ENCODE peak calls at places on chromosomes 5 and 9, in four cellular contexts. R is tibial nerve; O is CD8-positive, alpha-beta T cell; Z is cardiac muscle cell. B is an unnamed sample.

GRCh38 chr5:35063386-35063785 is 15.6 kb upstream of the AGXT2 start:
- DNase-seq in Z (no peak), R (no peak), O (no peak), B (no peak)

GRCh38 chr5:143019157-143019556 is 249.0 kb downstream of the ARHGAP26 start:
- DNase-seq in R (no peak), Z (no peak), O (no peak), B (no peak)

GRCh38 chr5:81140942-81141341 is 92.2 kb upstream of the CKMT2 start:
- DNase-seq in O (no peak), Z (no peak), R (peak; percentile 70), B (no peak)

GRCh38 chr9:129720865-129721545 is 31.8 kb downstream of the PTGES start:
- DNase-seq in R (no peak), O (no peak), Z (no peak), B (no peak)

GRCh38 chr9:2771661-2772060 is 54.4 kb downstream of the KCNV2 start:
- DNase-seq in R (no peak), O (no peak), Z (no peak), B (no peak)

GRCh38 chr9:4622016-4622415 is 40.1 kb upstream of the PLPP6 start:
- DNase-seq in Z (no peak), R (no peak), O (no peak), B (no peak)

GRCh38 chr5:50730336-50730735 is 63.9 kb downstream of the PARP8 start:
- DNase-seq in O (no peak), Z (no peak), R (no peak), B (no peak)

GRCh38 chr5:176542135-176542595 is 5.0 kb upstream of the RNF44 start:
- DNase-seq in O (peak; percentile 68), Z (no peak), R (no peak), B (no peak)

GRCh38 chr5:137481596-137481995 is 17.5 kb downstream of the SPOCK1 start:
- DNase-seq in O (no peak), R (no peak), Z (no peak), B (no peak)

GRCh38 chr5:73531356-73531755 is 33.1 kb downstream of the BTF3 start:
- DNase-seq in R (no peak), Z (no peak), O (no peak), B (no peak)

GRCh38 chr5:102715405-102715804 is 39.7 kb upstream of the PAM start:
- DNase-seq in Z (no peak), R (no peak), O (no peak), B (no peak)

GRCh38 chr9:88535932-88536324 is 950 bp downstream of the NXNL2 start:
- DNase-seq in R (peak; percentile 19), O (no peak), Z (no peak), B (peak; percentile 17)

GRCh38 chr5:115816226-115817042 is at the start of gene CDO1:
- DNase-seq in Z (peak; percentile 75), O (peak; percentile 25), R (peak; percentile 61), B (peak; percentile 58)

GRCh38 chr9:78439192-78439865 is 142.4 kb downstream of the PSAT1 start:
- DNase-seq in R (peak; percentile 68), Z (peak; percentile 91), O (peak; percentile 38), B (peak; percentile 75)

GRCh38 chr9:114367406-114367805 is 20.4 kb downstream of the AKNA start:
- DNase-seq in Z (no peak), R (no peak), O (no peak), B (no peak)
- H3K4me1 ChIP-seq in Z (no peaks in the 10 kb centered on the region), R (no peaks in the 10 kb centered on the region), O (peaks cover 98% of the 10 kb centered on the region), B (peaks cover 6% of the 10 kb centered on the region)

DNA sequence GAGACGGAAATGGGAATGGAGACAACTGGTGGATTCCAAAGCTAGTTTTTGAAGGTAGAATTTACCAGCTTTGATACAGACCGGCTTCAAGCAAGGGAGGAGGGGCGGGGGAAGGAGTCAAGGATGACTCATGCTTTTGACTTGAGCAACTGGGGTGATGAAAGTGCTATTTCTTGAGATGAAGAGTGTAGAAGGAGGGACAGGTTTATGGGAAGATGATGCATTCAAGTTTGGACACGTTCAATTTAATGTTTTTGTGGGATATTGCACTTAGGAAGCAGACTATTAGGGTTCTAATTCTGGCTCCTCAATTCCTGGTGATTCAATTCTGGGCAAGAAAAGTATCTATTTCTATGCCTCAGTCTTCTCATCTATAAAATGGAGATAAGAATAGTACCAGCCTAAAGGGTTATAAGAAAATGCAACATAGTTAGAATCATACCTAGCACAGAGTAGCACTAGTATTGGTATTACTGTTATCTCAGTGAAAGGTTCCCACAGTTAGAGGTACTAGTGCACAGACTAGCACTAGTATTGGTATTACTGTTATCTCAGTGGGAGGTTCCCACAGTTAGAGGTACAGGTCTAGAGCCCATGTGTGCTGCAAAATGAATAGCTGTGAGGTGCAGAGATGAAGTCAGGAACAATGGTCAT is 4.6 kb downstream of the NIPAL4 start:
- DNase-seq in R (peak; percentile 24), Z (no peak), O (peak; percentile 31), B (no peak)
- H3K27ac ChIP-seq in R (peak overlapping the region; percentile 20), Z (no peak overlapping the region), O (no peak overlapping the region), B (no peak overlapping the region)

DNA sequence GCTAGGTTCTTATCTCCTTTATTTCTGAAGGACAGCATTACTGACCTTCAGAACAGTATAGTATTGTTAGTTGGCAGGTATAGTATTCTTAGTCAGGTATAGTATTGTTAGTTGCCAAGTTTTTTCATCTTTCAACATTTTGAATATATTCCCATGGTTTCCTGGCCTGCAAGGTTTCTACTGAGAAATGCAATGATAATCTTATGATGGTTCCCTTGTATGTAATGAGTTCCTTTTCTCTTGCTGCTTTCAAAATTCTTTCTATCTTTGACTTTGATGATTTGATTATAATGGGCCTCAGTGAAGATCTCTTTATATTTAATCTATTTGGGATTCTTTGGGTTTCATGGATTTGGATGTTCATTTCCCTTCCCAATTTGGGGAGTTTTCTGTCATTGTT is 12.4 kb upstream of the HSDL2 start:
- DNase-seq in Z (no peak), O (no peak), R (no peak), B (no peak)
- H3K9me3 ChIP-seq in Z (no peaks in the 10 kb centered on the region), O (no peaks in the 10 kb centered on the region), R (peaks cover 38% of the 10 kb centered on the region), B (no peaks in the 10 kb centered on the region)

DNA sequence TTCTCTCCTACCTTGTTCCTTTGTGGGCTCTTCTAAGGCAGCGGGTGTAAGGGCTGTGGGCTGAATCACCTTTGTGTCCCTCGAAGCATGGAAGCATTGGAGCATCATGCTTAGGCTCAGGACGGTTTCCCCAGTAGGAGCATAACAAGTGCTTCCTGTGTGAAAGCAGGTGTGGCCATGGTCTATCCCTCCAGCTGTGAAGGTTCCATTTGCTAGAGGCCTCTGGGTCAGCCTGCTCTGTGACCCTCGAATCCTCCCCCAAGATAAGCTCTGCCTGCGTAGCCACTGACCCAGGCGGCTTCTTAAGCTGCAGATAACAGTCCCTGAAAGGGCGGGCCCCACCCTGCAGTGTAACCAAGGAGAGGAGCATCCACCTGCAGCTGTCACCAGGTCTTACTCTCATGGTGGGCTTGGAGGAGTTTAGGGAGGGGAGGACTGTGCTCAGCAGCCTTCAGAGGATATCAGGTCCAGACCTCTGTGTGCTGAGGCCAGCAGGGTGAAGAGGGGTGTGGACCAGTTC is 8.4 kb upstream of the NDST1 start:
- DNase-seq in O (no peak), R (no peak), Z (no peak), B (no peak)
- H3K4me1 ChIP-seq in O (no peaks in the 10 kb centered on the region), R (no peaks in the 10 kb centered on the region), Z (peaks cover 36% of the 10 kb centered on the region), B (peaks cover 52% of the 10 kb centered on the region)

DNA sequence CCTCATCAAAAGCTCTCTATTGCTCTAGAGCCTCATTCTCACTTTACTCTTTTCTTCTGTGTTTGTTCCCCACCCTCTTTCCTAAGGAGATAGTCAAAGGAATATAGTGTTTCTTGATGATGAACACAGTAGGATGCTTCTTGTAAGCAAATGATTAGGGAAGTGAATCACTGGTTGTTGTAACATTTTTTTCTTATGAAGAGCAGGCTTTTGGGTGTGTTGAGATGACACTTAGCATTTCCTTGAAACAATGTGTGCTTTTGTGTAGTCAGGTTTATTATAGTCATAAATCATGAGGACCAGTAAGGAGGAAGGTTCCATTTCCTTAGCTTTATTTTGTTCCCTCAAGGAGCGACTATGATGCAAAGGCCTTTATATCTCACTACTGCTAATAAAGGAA is 1991.3 kb upstream of the C9orf72 start:
- DNase-seq in O (no peak), R (no peak), Z (no peak), B (no peak)
- H3K27ac ChIP-seq in O (no peak overlapping the region), R (no peak overlapping the region), Z (no peak overlapping the region), B (no peak overlapping the region)

GRCh38 chr5:3007577-3007976 is 256.1 kb upstream of the IRX2 start:
- DNase-seq in Z (no peak), R (no peak), O (no peak), B (no peak)
- H3K9me3 ChIP-seq in Z (no peaks in the 10 kb centered on the region), R (no peaks in the 10 kb centered on the region), O (no peaks in the 10 kb centered on the region), B (no peaks in the 10 kb centered on the region)

GRCh38 chr9:691825-692363 is 149.6 kb upstream of the DMRT1 start:
- DNase-seq in O (no peak), Z (no peak), R (no peak), B (no peak)
- H3K4me1 ChIP-seq in O (peaks cover 14% of the 10 kb centered on the region), Z (peaks cover 20% of the 10 kb centered on the region), R (no peaks in the 10 kb centered on the region), B (peaks cover 37% of the 10 kb centered on the region)

GRCh38 chr5:15266265-15266664 is 233.7 kb upstream of the FBXL7 start:
- DNase-seq in R (no peak), O (no peak), Z (no peak), B (no peak)
- H3K27ac ChIP-seq in R (no peak overlapping the region), O (no peak overlapping the region), Z (no peak overlapping the region), B (no peak overlapping the region)